ENCODE peak calls at places on chromosomes 5 and 9, in four cellular contexts. Y, G, T and Q are unnamed samples.

GRCh38 chr5:1312993-1313833 is 18.3 kb upstream of the TERT start:
- DNase-seq in Y (no peak), G (peak; percentile 53), T (no peak), Q (no peak)

GRCh38 chr9:137382728-137383452 is 40.1 kb downstream of the EXD3 start:
- DNase-seq in Y (no peak), G (peak; percentile 60), T (no peak), Q (no peak)

GRCh38 chr9:116355153-116355827 is 201.7 kb downstream of the PAPPA start:
- DNase-seq in Y (no peak), G (no peak), T (no peak), Q (no peak)

GRCh38 chr9:117104972-117105495 is 309.8 kb downstream of the ASTN2 start:
- DNase-seq in Y (no peak), G (no peak), T (no peak), Q (no peak)

GRCh38 chr5:7096294-7096693 is 299.6 kb upstream of the ADCY2 start:
- DNase-seq in Y (no peak), G (no peak), T (no peak), Q (no peak)

GRCh38 chr9:108468364-108468763 is 387.4 kb downstream of the ACTL7B start:
- DNase-seq in Y (peak; percentile 4), G (no peak), T (no peak), Q (no peak)

GRCh38 chr5:16579142-16579541 is 37.7 kb downstream of the RETREG1 start:
- DNase-seq in Y (no peak), G (no peak), T (no peak), Q (no peak)

GRCh38 chr5:134494780-134495179 is 30.7 kb upstream of the JADE2 start:
- DNase-seq in Y (no peak), G (no peak), T (no peak), Q (no peak)

GRCh38 chr5:90968319-90968718 is 409.7 kb downstream of the ADGRV1 start:
- DNase-seq in Y (no peak), G (no peak), T (no peak), Q (peak; percentile 6)

GRCh38 chr5:153551537-153552079 is 61.1 kb downstream of the GRIA1 start:
- DNase-seq in Y (no peak), G (no peak), T (no peak), Q (peak; percentile 82)

GRCh38 chr5:179923422-179923821 is 15.7 kb upstream of the TBC1D9B start:
- DNase-seq in Y (no peak), G (no peak), T (no peak), Q (no peak)